ENCODE peak calls at places on chromosomes 1 and 21, in five cellular contexts. T, R, C, N and W are unnamed samples.

GRCh38 chr21:37557261-37557950 is 190.8 kb downstream of the DYRK1A start:
- DNase-seq in C (peak), N (no peak), R (no peak), T (no peak), W (peak)

GRCh38 chr1:54409156-54410142 is 3.3 kb upstream of the SSBP3 start:
- DNase-seq in N (no peak), R (no peak), T (no peak), C (no peak), W (peak)

GRCh38 chr21:22597660-22598255 is 1599.5 kb downstream of the NCAM2 start:
- DNase-seq in N (no peak), C (no peak), R (no peak), T (no peak), W (no peak)

GRCh38 chr1:23865543-23865930 is 2.6 kb downstream of the FUCA1 start:
- DNase-seq in R (no peak), C (peak), N (no peak), T (no peak), W (peak)

GRCh38 chr1:47805826-47806450 is 191.2 kb downstream of the TRABD2B start:
- DNase-seq in N (peak), T (no peak), R (no peak), C (no peak), W (no peak)

GRCh38 chr1:89274431-89274857 is 1.8 kb upstream of the GBP5 start:
- DNase-seq in T (no peak), N (no peak), R (no peak), C (peak), W (no peak)

GRCh38 chr1:158945061-158945460 is 13.7 kb downstream of the PYHIN1 start:
- DNase-seq in R (no peak), N (no peak), T (no peak), C (no peak), W (no peak)

GRCh38 chr1:2248127-2248826 is 20.2 kb downstream of the SKI start:
- DNase-seq in T (no peak), R (no peak), N (no peak), C (no peak), W (no peak)

GRCh38 chr1:18305182-18305795 is 175.4 kb upstream of the KLHDC7A start:
- DNase-seq in T (no peak), C (no peak), R (no peak), N (no peak), W (no peak)

GRCh38 chr1:64956733-64957441 is 9.5 kb downstream of the JAK1 start:
- DNase-seq in N (no peak), C (no peak), T (no peak), R (no peak), W (peak)

GRCh38 chr1:155591770-155592169 is 18.2 kb upstream of the MSTO1 start:
- DNase-seq in T (no peak), N (peak), R (no peak), C (peak), W (peak)

GRCh38 chr1:211939876-211940468 is 95.4 kb downstream of the INTS7 start:
- DNase-seq in R (no peak), T (no peak), N (no peak), C (no peak), W (peak)

GRCh38 chr1:3022976-3023375 is 1.7 kb downstream of the ACTRT2 start:
- DNase-seq in N (no peak), C (no peak), T (no peak), R (no peak), W (no peak)

GRCh38 chr1:80639777-80640533 is 1160.8 kb upstream of the ADGRL2 start:
- DNase-seq in R (no peak), N (no peak), C (no peak), T (no peak), W (no peak)

GRCh38 chr1:56814205-56814604 is 5.0 kb downstream of the FYB2 start:
- DNase-seq in R (no peak), N (no peak), T (no peak), C (no peak), W (no peak)

GRCh38 chr21:38773108-38774061 is 32.3 kb upstream of the ETS2 start:
- DNase-seq in R (no peak), C (peak), T (peak), N (no peak), W (no peak)

GRCh38 chr1:11653101-11653601 is 1.1 kb downstream of the FBXO2 start:
- DNase-seq in C (peak), R (no peak), T (no peak), N (no peak), W (no peak)

GRCh38 chr1:58823481-58824010 is 39.7 kb upstream of the JUN start:
- DNase-seq in N (no peak), C (peak), T (no peak), R (no peak), W (no peak)

GRCh38 chr1:87478231-87478630 is 149.6 kb downstream of the LMO4 start:
- DNase-seq in R (no peak), C (peak), T (no peak), N (peak), W (no peak)

GRCh38 chr1:3570081-3570986 is 41.0 kb downstream of the MEGF6 start:
- DNase-seq in R (no peak), T (no peak), C (no peak), N (peak), W (no peak)

GRCh38 chr21:43203523-43204080 is 34.8 kb downstream of the CRYAA start:
- DNase-seq in N (no peak), C (no peak), T (no peak), R (no peak), W (no peak)

GRCh38 chr1:206508956-206509355 is 1.6 kb downstream of the RASSF5 start:
- DNase-seq in N (no peak), C (no peak), T (peak), R (no peak), W (no peak)